ENCODE peak calls at places on chromosomes 4 and X, in eight cellular contexts. One of them, this sample, is unnamed.

GRCh38 chr4:117093581-117093980 is 8.2 kb upstream of the TRAM1L1 start:
- DNase-seq in GM23338: no peak
- DNase-seq in neural progenitor cell: no peak
- DNase-seq in PC-3: peak; percentile 22
- DNase-seq in GM23248: no peak
- DNase-seq in SK-N-SH: no peak
- DNase-seq in MM.1S: no peak
- DNase-seq in HCT116: no peak
- DNase-seq in this sample: no peak

GRCh38 chrX:53483838-53484420 is 49.8 kb upstream of the HSD17B10 start:
- DNase-seq in SK-N-SH: no peak
- DNase-seq in PC-3: peak; percentile 31
- DNase-seq in MM.1S: no peak
- DNase-seq in GM23248: peak; percentile 76
- DNase-seq in HCT116: no peak
- DNase-seq in neural progenitor cell: no peak
- DNase-seq in GM23338: no peak
- DNase-seq in this sample: no peak

GRCh38 chr4:83890231-83890630 is 354.3 kb downstream of the GPAT3 start:
- DNase-seq in neural progenitor cell: no peak
- DNase-seq in SK-N-SH: no peak
- DNase-seq in MM.1S: no peak
- DNase-seq in GM23338: no peak
- DNase-seq in PC-3: peak; percentile 30
- DNase-seq in GM23248: peak; percentile 58
- DNase-seq in HCT116: no peak
- DNase-seq in this sample: no peak

GRCh38 chrX:33188881-33189280 is 22.5 kb downstream of the DMD start:
- DNase-seq in HCT116: no peak
- DNase-seq in PC-3: no peak
- DNase-seq in SK-N-SH: no peak
- DNase-seq in MM.1S: no peak
- DNase-seq in GM23338: no peak
- DNase-seq in GM23248: no peak
- DNase-seq in neural progenitor cell: no peak
- DNase-seq in this sample: no peak

GRCh38 chrX:20530319-20530979 is 263.7 kb upstream of the RPS6KA3 start:
- DNase-seq in HCT116: peak; percentile 29
- DNase-seq in SK-N-SH: peak; percentile 41
- DNase-seq in neural progenitor cell: peak; percentile 55
- DNase-seq in GM23248: peak; percentile 61
- DNase-seq in PC-3: peak; percentile 79
- DNase-seq in MM.1S: peak; percentile 52
- DNase-seq in GM23338: peak; percentile 62
- DNase-seq in this sample: peak; percentile 58

GRCh38 chr4:142416711-142417275 is 429.3 kb downstream of the INPP4B start:
- DNase-seq in MM.1S: no peak
- DNase-seq in neural progenitor cell: no peak
- DNase-seq in PC-3: peak; percentile 26
- DNase-seq in SK-N-SH: no peak
- DNase-seq in GM23338: no peak
- DNase-seq in GM23248: peak; percentile 52
- DNase-seq in HCT116: no peak
- DNase-seq in this sample: no peak

GRCh38 chr4:151786158-151786495 is 25.3 kb upstream of the GATB start:
- DNase-seq in GM23338: no peak
- DNase-seq in neural progenitor cell: no peak
- DNase-seq in PC-3: no peak
- DNase-seq in MM.1S: no peak
- DNase-seq in GM23248: no peak
- DNase-seq in HCT116: no peak
- DNase-seq in SK-N-SH: no peak
- DNase-seq in this sample: no peak

GRCh38 chr4:22514001-22514400 is 1.9 kb downstream of the ADGRA3 start:
- DNase-seq in GM23248: peak; percentile 78
- DNase-seq in PC-3: peak; percentile 81
- DNase-seq in neural progenitor cell: no peak
- DNase-seq in SK-N-SH: no peak
- DNase-seq in MM.1S: no peak
- DNase-seq in GM23338: no peak
- DNase-seq in HCT116: no peak
- DNase-seq in this sample: no peak

GRCh38 chrX:42085836-42086235 is 162.5 kb upstream of the CASK start:
- DNase-seq in GM23248: no peak
- DNase-seq in SK-N-SH: no peak
- DNase-seq in HCT116: peak; percentile 0
- DNase-seq in MM.1S: no peak
- DNase-seq in GM23338: no peak
- DNase-seq in PC-3: peak; percentile 23
- DNase-seq in neural progenitor cell: no peak
- DNase-seq in this sample: peak; percentile 10

GRCh38 chr4:109266891-109267290 is 35.6 kb downstream of the COL25A1 start:
- DNase-seq in GM23248: no peak
- DNase-seq in SK-N-SH: no peak
- DNase-seq in HCT116: no peak
- DNase-seq in PC-3: no peak
- DNase-seq in neural progenitor cell: no peak
- DNase-seq in GM23338: no peak
- DNase-seq in MM.1S: peak; percentile 73
- DNase-seq in this sample: no peak

GRCh38 chrX:120332394-120332793 is 21.1 kb upstream of the TMEM255A start:
- DNase-seq in PC-3: no peak
- DNase-seq in neural progenitor cell: no peak
- DNase-seq in MM.1S: no peak
- DNase-seq in GM23248: no peak
- DNase-seq in GM23338: no peak
- DNase-seq in SK-N-SH: no peak
- DNase-seq in HCT116: no peak
- DNase-seq in this sample: no peak

GRCh38 chr4:20254517-20255250 is 3.0 kb downstream of the SLIT2 start:
- DNase-seq in PC-3: no peak
- DNase-seq in HCT116: no peak
- DNase-seq in GM23338: peak; percentile 75
- DNase-seq in SK-N-SH: peak; percentile 54
- DNase-seq in MM.1S: no peak
- DNase-seq in neural progenitor cell: peak; percentile 75
- DNase-seq in GM23248: peak; percentile 78
- DNase-seq in this sample: peak; percentile 46

GRCh38 chrX:33082371-33082770 is 129.0 kb downstream of the DMD start:
- DNase-seq in PC-3: no peak
- DNase-seq in neural progenitor cell: no peak
- DNase-seq in SK-N-SH: no peak
- DNase-seq in GM23248: no peak
- DNase-seq in HCT116: no peak
- DNase-seq in MM.1S: no peak
- DNase-seq in GM23338: no peak
- DNase-seq in this sample: no peak

GRCh38 chr4:5433196-5433595 is 275.2 kb downstream of the EVC2 start:
- DNase-seq in GM23248: no peak
- DNase-seq in neural progenitor cell: no peak
- DNase-seq in PC-3: no peak
- DNase-seq in HCT116: no peak
- DNase-seq in GM23338: no peak
- DNase-seq in SK-N-SH: no peak
- DNase-seq in MM.1S: no peak
- DNase-seq in this sample: no peak

GRCh38 chrX:53571494-53571893 is 115.0 kb downstream of the HUWE1 start:
- DNase-seq in GM23338: no peak
- DNase-seq in MM.1S: no peak
- DNase-seq in SK-N-SH: no peak
- DNase-seq in HCT116: no peak
- DNase-seq in GM23248: no peak
- DNase-seq in PC-3: no peak
- DNase-seq in neural progenitor cell: no peak
- DNase-seq in this sample: no peak

GRCh38 chrX:55007633-55008032 is 7.5 kb downstream of the APEX2 start:
- DNase-seq in SK-N-SH: no peak
- DNase-seq in neural progenitor cell: no peak
- DNase-seq in HCT116: no peak
- DNase-seq in MM.1S: no peak
- DNase-seq in GM23338: no peak
- DNase-seq in PC-3: peak; percentile 86
- DNase-seq in GM23248: peak; percentile 37
- DNase-seq in this sample: peak; percentile 75

GRCh38 chr4:41538887-41539498 is 1.0 kb downstream of the LIMCH1 start:
- DNase-seq in GM23338: no peak
- DNase-seq in MM.1S: no peak
- DNase-seq in GM23248: peak; percentile 37
- DNase-seq in neural progenitor cell: no peak
- DNase-seq in SK-N-SH: no peak
- DNase-seq in PC-3: peak; percentile 74
- DNase-seq in HCT116: no peak
- DNase-seq in this sample: no peak

GRCh38 chr4:3310301-3311094 is 17.7 kb downstream of the RGS12 start:
- DNase-seq in GM23338: no peak
- DNase-seq in neural progenitor cell: no peak
- DNase-seq in SK-N-SH: no peak
- DNase-seq in PC-3: no peak
- DNase-seq in MM.1S: no peak
- DNase-seq in GM23248: no peak
- DNase-seq in HCT116: no peak
- DNase-seq in this sample: no peak
- H3K4me1 ChIP-seq in GM23338: no peaks in the 10 kb centered on the region
- H3K4me1 ChIP-seq in neural progenitor cell: peaks cover 16% of the 10 kb centered on the region
- H3K4me1 ChIP-seq in SK-N-SH: peaks cover 6% of the 10 kb centered on the region
- H3K4me1 ChIP-seq in PC-3: peaks cover 20% of the 10 kb centered on the region
- H3K4me1 ChIP-seq in MM.1S: no peaks in the 10 kb centered on the region
- H3K4me1 ChIP-seq in GM23248: peaks cover 5% of the 10 kb centered on the region
- H3K4me1 ChIP-seq in HCT116: no peaks in the 10 kb centered on the region
- H3K4me1 ChIP-seq in this sample: no peaks in the 10 kb centered on the region

GRCh38 chr4:158809611-158810486 is 41.0 kb downstream of the FNIP2 start:
- DNase-seq in neural progenitor cell: no peak
- DNase-seq in GM23338: no peak
- DNase-seq in GM23248: peak; percentile 90
- DNase-seq in HCT116: peak; percentile 6
- DNase-seq in PC-3: peak; percentile 77
- DNase-seq in MM.1S: peak; percentile 67
- DNase-seq in SK-N-SH: no peak
- DNase-seq in this sample: peak; percentile 68

GRCh38 chr4:158811704-158812103 is 42.9 kb downstream of the FNIP2 start:
- DNase-seq in SK-N-SH: no peak
- DNase-seq in PC-3: peak; percentile 41
- DNase-seq in HCT116: no peak
- DNase-seq in GM23338: no peak
- DNase-seq in GM23248: no peak
- DNase-seq in MM.1S: no peak
- DNase-seq in neural progenitor cell: no peak
- DNase-seq in this sample: no peak

GRCh38 chr4:158810487-158811215 is 41.8 kb downstream of the FNIP2 start:
- DNase-seq in neural progenitor cell: peak; percentile 17
- DNase-seq in MM.1S: no peak
- DNase-seq in HCT116: peak; percentile 8
- DNase-seq in GM23338: no peak
- DNase-seq in SK-N-SH: no peak
- DNase-seq in GM23248: peak; percentile 99
- DNase-seq in PC-3: peak; percentile 92
- DNase-seq in this sample: peak; percentile 83

GRCh38 chr4:158812133-158812532 is 43.3 kb downstream of the FNIP2 start:
- DNase-seq in HCT116: no peak
- DNase-seq in GM23338: no peak
- DNase-seq in SK-N-SH: no peak
- DNase-seq in PC-3: no peak
- DNase-seq in GM23248: no peak
- DNase-seq in MM.1S: no peak
- DNase-seq in neural progenitor cell: no peak
- DNase-seq in this sample: no peak

DNA sequence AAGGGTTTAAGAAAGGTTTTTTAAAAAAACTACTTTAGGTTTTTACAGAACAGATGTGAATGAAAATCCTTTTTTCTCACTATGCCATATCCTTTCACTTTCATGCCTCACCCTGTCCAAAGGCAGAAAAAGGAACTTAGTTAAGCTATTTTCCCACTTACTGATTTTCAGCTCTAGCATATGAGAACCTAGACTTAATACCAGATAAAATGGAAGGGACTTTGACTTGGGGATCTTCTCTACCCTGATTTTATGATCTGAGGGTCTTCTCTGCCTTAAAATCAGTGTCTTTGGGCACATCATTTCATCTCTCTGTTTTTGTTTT is 42.4 kb downstream of the FNIP2 start:
- DNase-seq in PC-3: no peak
- DNase-seq in SK-N-SH: no peak
- DNase-seq in MM.1S: no peak
- DNase-seq in GM23338: no peak
- DNase-seq in GM23248: no peak
- DNase-seq in neural progenitor cell: no peak
- DNase-seq in HCT116: no peak
- DNase-seq in this sample: no peak
- H3K4me2 ChIP-seq in PC-3: peak overlapping the region; percentile 66
- H3K4me2 ChIP-seq in SK-N-SH: peak overlapping the region; percentile 69
- H3K4me2 ChIP-seq in MM.1S: peak overlapping the region; percentile 89
- H3K4me2 ChIP-seq in GM23338: no peak overlapping the region
- H3K4me2 ChIP-seq in GM23248: peak overlapping the region; percentile 61
- H3K4me2 ChIP-seq in neural progenitor cell: no peak overlapping the region
- H3K4me2 ChIP-seq in HCT116: peak overlapping the region; percentile 41
- H3K4me2 ChIP-seq in this sample: peak overlapping the region; percentile 40

DNA sequence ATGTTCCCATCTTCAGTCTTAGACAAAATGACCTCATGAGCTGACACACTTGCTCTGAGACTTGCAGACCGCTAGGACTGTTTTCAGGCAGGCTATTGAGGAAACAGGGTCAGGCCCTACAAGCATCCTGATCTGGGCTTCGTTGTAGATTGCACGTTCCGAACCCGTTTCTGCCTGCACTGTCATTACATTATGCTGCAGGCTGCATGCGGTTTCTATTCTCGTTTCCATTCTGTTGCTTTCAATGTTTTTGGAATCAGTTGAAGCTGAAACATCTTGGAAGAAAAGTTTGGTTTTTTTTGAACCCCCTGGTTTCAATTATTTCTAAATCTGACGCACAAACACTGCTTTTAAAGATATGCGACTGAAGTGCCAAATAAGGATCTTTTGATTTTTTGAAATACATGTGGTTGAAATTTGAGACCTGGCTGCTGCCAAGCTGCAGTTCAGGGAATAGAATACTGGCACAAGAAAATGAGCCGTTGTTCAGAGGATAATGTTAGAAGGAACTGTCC is 716.1 kb upstream of the INTU start:
- DNase-seq in PC-3: no peak
- DNase-seq in neural progenitor cell: no peak
- DNase-seq in GM23338: no peak
- DNase-seq in SK-N-SH: no peak
- DNase-seq in HCT116: no peak
- DNase-seq in GM23248: peak; percentile 84
- DNase-seq in MM.1S: no peak
- DNase-seq in this sample: peak; percentile 17
- TF ChIP-seq EZH2phosphoT487 in PC-3: no peak
- TF ChIP-seq EZH2phosphoT487 in neural progenitor cell: no peak
- TF ChIP-seq EZH2phosphoT487 in GM23338: no peak
- TF ChIP-seq EZH2phosphoT487 in SK-N-SH: no peak
- TF ChIP-seq EZH2phosphoT487 in HCT116: no peak
- TF ChIP-seq EZH2phosphoT487 in GM23248: no peak
- TF ChIP-seq EZH2phosphoT487 in MM.1S: no peak
- TF ChIP-seq EZH2phosphoT487 in this sample: no peak

DNA sequence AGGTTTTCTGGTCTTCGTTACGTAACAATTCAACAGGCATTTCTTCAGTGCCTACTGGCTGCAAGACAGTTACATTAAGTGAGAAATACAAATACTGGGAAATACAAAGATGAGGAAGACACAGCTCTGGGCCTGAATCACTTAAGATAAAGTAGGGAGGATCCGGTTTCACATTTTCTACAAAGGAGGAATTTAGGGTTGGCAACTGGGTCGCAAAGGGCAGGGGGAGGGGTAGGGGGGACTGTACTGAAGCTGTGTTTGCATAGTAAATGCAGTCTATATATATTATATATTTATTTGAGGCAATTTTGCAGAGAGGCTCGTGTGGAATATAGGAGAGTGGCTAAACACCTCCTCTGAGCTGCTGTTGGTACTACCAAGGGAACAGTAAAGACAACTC is 107.4 kb downstream of the MAML3 start:
- DNase-seq in GM23248: no peak
- DNase-seq in MM.1S: no peak
- DNase-seq in PC-3: peak; percentile 10
- DNase-seq in GM23338: peak; percentile 79
- DNase-seq in neural progenitor cell: peak; percentile 60
- DNase-seq in SK-N-SH: no peak
- DNase-seq in HCT116: no peak
- DNase-seq in this sample: no peak
- H3K4me1 ChIP-seq in GM23248: peaks cover 11% of the 10 kb centered on the region
- H3K4me1 ChIP-seq in MM.1S: no peaks in the 10 kb centered on the region
- H3K4me1 ChIP-seq in PC-3: peaks cover 45% of the 10 kb centered on the region
- H3K4me1 ChIP-seq in GM23338: peaks cover 41% of the 10 kb centered on the region
- H3K4me1 ChIP-seq in neural progenitor cell: peaks cover 52% of the 10 kb centered on the region
- H3K4me1 ChIP-seq in SK-N-SH: peaks cover 9% of the 10 kb centered on the region
- H3K4me1 ChIP-seq in HCT116: no peaks in the 10 kb centered on the region
- H3K4me1 ChIP-seq in this sample: peaks cover 21% of the 10 kb centered on the region